ENCODE peak calls at places on chromosomes 3 and 15, in eight cellular contexts. One of them, this sample, is unnamed.

GRCh38 chr15:39625856-39626255 is 45.0 kb downstream of the THBS1 start:
- DNase-seq in astrocyte of the cerebellum: no peak
- DNase-seq in fibroblast of mammary gland: peak
- DNase-seq in naive thymus-derived CD4-positive, alpha-beta T cell: no peak
- DNase-seq in transverse colon: no peak
- DNase-seq in CD4-positive, CD25-positive, alpha-beta regulatory T cell: no peak
- DNase-seq in CD4-positive, alpha-beta memory T cell: no peak
- DNase-seq in brain microvascular endothelial cell: no peak
- DNase-seq in this sample: no peak

GRCh38 chr3:62238003-62238402 is 135.3 kb downstream of the FEZF2 start:
- DNase-seq in astrocyte of the cerebellum: no peak
- DNase-seq in fibroblast of mammary gland: no peak
- DNase-seq in naive thymus-derived CD4-positive, alpha-beta T cell: no peak
- DNase-seq in transverse colon: no peak
- DNase-seq in CD4-positive, CD25-positive, alpha-beta regulatory T cell: no peak
- DNase-seq in CD4-positive, alpha-beta memory T cell: no peak
- DNase-seq in brain microvascular endothelial cell: no peak
- DNase-seq in this sample: no peak

GRCh38 chr3:117856354-117856753 is 1146.8 kb downstream of the TUSC7 start:
- DNase-seq in astrocyte of the cerebellum: no peak
- DNase-seq in fibroblast of mammary gland: no peak
- DNase-seq in naive thymus-derived CD4-positive, alpha-beta T cell: no peak
- DNase-seq in transverse colon: no peak
- DNase-seq in CD4-positive, CD25-positive, alpha-beta regulatory T cell: no peak
- DNase-seq in CD4-positive, alpha-beta memory T cell: no peak
- DNase-seq in brain microvascular endothelial cell: no peak
- DNase-seq in this sample: no peak

GRCh38 chr15:82647835-82648256 is 683 bp upstream of the CPEB1 start:
- DNase-seq in astrocyte of the cerebellum: no peak
- DNase-seq in fibroblast of mammary gland: no peak
- DNase-seq in naive thymus-derived CD4-positive, alpha-beta T cell: peak
- DNase-seq in transverse colon: peak
- DNase-seq in CD4-positive, CD25-positive, alpha-beta regulatory T cell: peak
- DNase-seq in CD4-positive, alpha-beta memory T cell: peak
- DNase-seq in brain microvascular endothelial cell: no peak
- DNase-seq in this sample: no peak

GRCh38 chr3:2540115-2540514 is 441.4 kb downstream of the CNTN4 start:
- DNase-seq in astrocyte of the cerebellum: no peak
- DNase-seq in fibroblast of mammary gland: no peak
- DNase-seq in naive thymus-derived CD4-positive, alpha-beta T cell: no peak
- DNase-seq in transverse colon: no peak
- DNase-seq in CD4-positive, CD25-positive, alpha-beta regulatory T cell: no peak
- DNase-seq in CD4-positive, alpha-beta memory T cell: no peak
- DNase-seq in brain microvascular endothelial cell: no peak
- DNase-seq in this sample: no peak

GRCh38 chr3:170233532-170233931 is 11.3 kb downstream of the PRKCI start:
- DNase-seq in astrocyte of the cerebellum: peak
- DNase-seq in fibroblast of mammary gland: peak
- DNase-seq in naive thymus-derived CD4-positive, alpha-beta T cell: no peak
- DNase-seq in transverse colon: peak
- DNase-seq in CD4-positive, CD25-positive, alpha-beta regulatory T cell: no peak
- DNase-seq in CD4-positive, alpha-beta memory T cell: no peak
- DNase-seq in brain microvascular endothelial cell: peak
- DNase-seq in this sample: peak

GRCh38 chr3:186459108-186459467 is 85.1 kb downstream of the CRYGS start:
- DNase-seq in astrocyte of the cerebellum: no peak
- DNase-seq in fibroblast of mammary gland: peak
- DNase-seq in naive thymus-derived CD4-positive, alpha-beta T cell: no peak
- DNase-seq in transverse colon: no peak
- DNase-seq in CD4-positive, CD25-positive, alpha-beta regulatory T cell: no peak
- DNase-seq in CD4-positive, alpha-beta memory T cell: no peak
- DNase-seq in brain microvascular endothelial cell: no peak
- DNase-seq in this sample: no peak

GRCh38 chr3:136929984-136930671 is 27.7 kb upstream of the IL20RB start:
- DNase-seq in astrocyte of the cerebellum: no peak
- DNase-seq in fibroblast of mammary gland: peak
- DNase-seq in naive thymus-derived CD4-positive, alpha-beta T cell: no peak
- DNase-seq in transverse colon: peak
- DNase-seq in CD4-positive, CD25-positive, alpha-beta regulatory T cell: no peak
- DNase-seq in CD4-positive, alpha-beta memory T cell: no peak
- DNase-seq in brain microvascular endothelial cell: no peak
- DNase-seq in this sample: no peak

GRCh38 chr15:51483520-51483919 is 139.1 kb downstream of the DMXL2 start:
- DNase-seq in astrocyte of the cerebellum: no peak
- DNase-seq in fibroblast of mammary gland: no peak
- DNase-seq in naive thymus-derived CD4-positive, alpha-beta T cell: no peak
- DNase-seq in transverse colon: no peak
- DNase-seq in CD4-positive, CD25-positive, alpha-beta regulatory T cell: no peak
- DNase-seq in CD4-positive, alpha-beta memory T cell: no peak
- DNase-seq in brain microvascular endothelial cell: no peak
- DNase-seq in this sample: no peak

GRCh38 chr15:52488830-52489229 is 39.9 kb downstream of the MYO5A start:
- DNase-seq in astrocyte of the cerebellum: no peak
- DNase-seq in fibroblast of mammary gland: no peak
- DNase-seq in naive thymus-derived CD4-positive, alpha-beta T cell: no peak
- DNase-seq in transverse colon: no peak
- DNase-seq in CD4-positive, CD25-positive, alpha-beta regulatory T cell: no peak
- DNase-seq in CD4-positive, alpha-beta memory T cell: no peak
- DNase-seq in brain microvascular endothelial cell: no peak
- DNase-seq in this sample: no peak

GRCh38 chr15:52485290-52485689 is 43.4 kb downstream of the MYO5A start:
- DNase-seq in astrocyte of the cerebellum: no peak
- DNase-seq in fibroblast of mammary gland: no peak
- DNase-seq in naive thymus-derived CD4-positive, alpha-beta T cell: no peak
- DNase-seq in transverse colon: no peak
- DNase-seq in CD4-positive, CD25-positive, alpha-beta regulatory T cell: no peak
- DNase-seq in CD4-positive, alpha-beta memory T cell: no peak
- DNase-seq in brain microvascular endothelial cell: no peak
- DNase-seq in this sample: no peak

GRCh38 chr15:52483712-52484111 is 45.0 kb downstream of the MYO5A start:
- DNase-seq in astrocyte of the cerebellum: peak
- DNase-seq in fibroblast of mammary gland: peak
- DNase-seq in naive thymus-derived CD4-positive, alpha-beta T cell: no peak
- DNase-seq in transverse colon: no peak
- DNase-seq in CD4-positive, CD25-positive, alpha-beta regulatory T cell: no peak
- DNase-seq in CD4-positive, alpha-beta memory T cell: no peak
- DNase-seq in brain microvascular endothelial cell: peak
- DNase-seq in this sample: no peak

GRCh38 chr15:52481915-52482314 is 46.8 kb downstream of the MYO5A start:
- DNase-seq in astrocyte of the cerebellum: peak
- DNase-seq in fibroblast of mammary gland: peak
- DNase-seq in naive thymus-derived CD4-positive, alpha-beta T cell: peak
- DNase-seq in transverse colon: peak
- DNase-seq in CD4-positive, CD25-positive, alpha-beta regulatory T cell: peak
- DNase-seq in CD4-positive, alpha-beta memory T cell: peak
- DNase-seq in brain microvascular endothelial cell: peak
- DNase-seq in this sample: peak

GRCh38 chr15:52486003-52486996 is 42.4 kb downstream of the MYO5A start:
- DNase-seq in astrocyte of the cerebellum: no peak
- DNase-seq in fibroblast of mammary gland: no peak
- DNase-seq in naive thymus-derived CD4-positive, alpha-beta T cell: no peak
- DNase-seq in transverse colon: no peak
- DNase-seq in CD4-positive, CD25-positive, alpha-beta regulatory T cell: no peak
- DNase-seq in CD4-positive, alpha-beta memory T cell: no peak
- DNase-seq in brain microvascular endothelial cell: no peak
- DNase-seq in this sample: no peak
- H3K4me3 ChIP-seq in astrocyte of the cerebellum: no peak
- H3K4me3 ChIP-seq in fibroblast of mammary gland: no peak
- H3K4me3 ChIP-seq in naive thymus-derived CD4-positive, alpha-beta T cell: no peak
- H3K4me3 ChIP-seq in transverse colon: no peak
- H3K4me3 ChIP-seq in CD4-positive, CD25-positive, alpha-beta regulatory T cell: peak
- H3K4me3 ChIP-seq in CD4-positive, alpha-beta memory T cell: no peak
- H3K4me3 ChIP-seq in brain microvascular endothelial cell: no peak
- H3K4me3 ChIP-seq in this sample: no peak

DNA sequence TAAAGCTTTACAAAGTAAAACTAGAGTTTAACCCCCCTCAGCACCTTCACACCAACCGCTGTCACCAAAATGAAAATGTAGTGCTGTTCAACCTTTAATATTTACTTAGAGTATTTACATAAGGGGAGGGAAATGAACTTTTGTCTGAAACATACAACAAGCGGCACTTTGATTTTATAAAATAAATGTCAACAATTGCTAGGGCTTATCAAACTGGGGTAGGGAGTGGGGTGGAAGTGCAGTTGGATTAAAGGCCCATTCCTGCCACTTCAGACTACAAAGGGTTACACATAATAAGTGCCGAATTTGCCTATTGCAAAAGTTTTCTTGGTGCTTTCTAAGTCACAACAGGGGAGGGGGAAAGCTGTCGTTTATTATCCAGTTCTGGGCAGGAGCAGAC is 16.7 kb downstream of the SOX2 start:
- DNase-seq in astrocyte of the cerebellum: no peak
- DNase-seq in fibroblast of mammary gland: no peak
- DNase-seq in naive thymus-derived CD4-positive, alpha-beta T cell: no peak
- DNase-seq in transverse colon: no peak
- DNase-seq in CD4-positive, CD25-positive, alpha-beta regulatory T cell: no peak
- DNase-seq in CD4-positive, alpha-beta memory T cell: no peak
- DNase-seq in brain microvascular endothelial cell: no peak
- DNase-seq in this sample: no peak
- H3K4me3 ChIP-seq in astrocyte of the cerebellum: no peak
- H3K4me3 ChIP-seq in fibroblast of mammary gland: no peak
- H3K4me3 ChIP-seq in naive thymus-derived CD4-positive, alpha-beta T cell: no peak
- H3K4me3 ChIP-seq in transverse colon: no peak
- H3K4me3 ChIP-seq in CD4-positive, CD25-positive, alpha-beta regulatory T cell: no peak
- H3K4me3 ChIP-seq in CD4-positive, alpha-beta memory T cell: no peak
- H3K4me3 ChIP-seq in brain microvascular endothelial cell: no peak
- H3K4me3 ChIP-seq in this sample: no peak

DNA sequence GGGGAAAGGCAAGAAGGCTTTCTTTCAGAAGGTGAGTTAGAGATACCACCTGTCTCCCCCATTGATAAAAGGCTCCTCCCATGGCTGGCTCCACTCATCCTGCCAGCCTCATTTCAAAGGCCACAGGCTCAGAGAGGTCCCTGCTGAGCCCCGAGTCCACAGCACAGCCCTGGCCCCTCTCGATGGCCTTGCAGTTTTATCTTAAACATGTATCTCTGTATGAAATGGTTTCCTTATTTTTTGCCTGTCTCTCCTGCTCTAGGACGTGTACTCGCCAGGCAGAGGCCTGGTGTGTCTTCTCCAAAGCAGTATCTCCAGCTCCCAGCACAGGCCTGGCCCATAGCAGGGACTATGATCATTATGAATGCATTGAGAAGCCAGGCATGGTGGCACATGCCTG is 160.5 kb upstream of the NSMCE3 start:
- DNase-seq in astrocyte of the cerebellum: no peak
- DNase-seq in fibroblast of mammary gland: no peak
- DNase-seq in naive thymus-derived CD4-positive, alpha-beta T cell: no peak
- DNase-seq in transverse colon: no peak
- DNase-seq in CD4-positive, CD25-positive, alpha-beta regulatory T cell: no peak
- DNase-seq in CD4-positive, alpha-beta memory T cell: no peak
- DNase-seq in brain microvascular endothelial cell: no peak
- DNase-seq in this sample: no peak
- H3K4me3 ChIP-seq in astrocyte of the cerebellum: no peak
- H3K4me3 ChIP-seq in fibroblast of mammary gland: no peak
- H3K4me3 ChIP-seq in naive thymus-derived CD4-positive, alpha-beta T cell: no peak
- H3K4me3 ChIP-seq in transverse colon: no peak
- H3K4me3 ChIP-seq in CD4-positive, CD25-positive, alpha-beta regulatory T cell: no peak
- H3K4me3 ChIP-seq in CD4-positive, alpha-beta memory T cell: no peak
- H3K4me3 ChIP-seq in brain microvascular endothelial cell: no peak
- H3K4me3 ChIP-seq in this sample: no peak

DNA sequence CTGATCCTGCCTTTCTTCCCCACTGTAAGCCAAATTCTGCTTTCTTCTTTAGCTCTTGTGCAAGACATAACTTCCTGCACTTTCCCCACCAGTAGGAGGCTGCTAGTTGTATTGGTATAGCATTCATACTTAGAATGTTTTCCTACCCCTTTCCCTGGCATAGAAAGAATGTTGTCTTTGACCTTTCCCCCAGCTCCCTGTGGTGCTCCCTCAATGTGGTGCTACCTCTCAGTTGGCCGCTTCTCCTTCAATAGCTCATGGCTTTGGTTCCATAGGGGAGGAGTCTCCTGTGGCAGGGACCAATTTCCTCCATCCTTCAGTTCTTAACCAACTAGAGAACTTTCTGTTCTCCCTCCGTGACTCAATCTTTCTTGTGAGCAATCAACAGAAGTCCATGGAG is 67.5 kb upstream of the AKAP13 start:
- DNase-seq in astrocyte of the cerebellum: peak
- DNase-seq in fibroblast of mammary gland: peak
- DNase-seq in naive thymus-derived CD4-positive, alpha-beta T cell: no peak
- DNase-seq in transverse colon: no peak
- DNase-seq in CD4-positive, CD25-positive, alpha-beta regulatory T cell: no peak
- DNase-seq in CD4-positive, alpha-beta memory T cell: no peak
- DNase-seq in brain microvascular endothelial cell: peak
- DNase-seq in this sample: no peak
- H3K4me3 ChIP-seq in astrocyte of the cerebellum: no peak
- H3K4me3 ChIP-seq in fibroblast of mammary gland: no peak
- H3K4me3 ChIP-seq in naive thymus-derived CD4-positive, alpha-beta T cell: no peak
- H3K4me3 ChIP-seq in transverse colon: no peak
- H3K4me3 ChIP-seq in CD4-positive, CD25-positive, alpha-beta regulatory T cell: peak
- H3K4me3 ChIP-seq in CD4-positive, alpha-beta memory T cell: no peak
- H3K4me3 ChIP-seq in brain microvascular endothelial cell: no peak
- H3K4me3 ChIP-seq in this sample: no peak

This sample was measured in kidney epithelial cell.